ENCODE peak calls at places on chromosomes 4 and X, in six cellular contexts. One of them, this sample, is unnamed.

GRCh38 chr4:120557372-120557771 is 365.2 kb downstream of the PRDM5 start:
- DNase-seq in thoracic aorta: no peak
- DNase-seq in cardiac muscle cell: no peak
- DNase-seq in HepG2: no peak
- DNase-seq in endodermal cell: no peak
- DNase-seq in PC-3: no peak
- DNase-seq in this sample: no peak

GRCh38 chr4:37884855-37885487 is 5.9 kb upstream of the TBC1D1 start:
- DNase-seq in HepG2: no peak
- DNase-seq in endodermal cell: no peak
- DNase-seq in cardiac muscle cell: no peak
- DNase-seq in thoracic aorta: no peak
- DNase-seq in PC-3: no peak
- DNase-seq in this sample: no peak

GRCh38 chr4:67273676-67274075 is 271.6 kb downstream of the CENPC start:
- DNase-seq in thoracic aorta: no peak
- DNase-seq in cardiac muscle cell: no peak
- DNase-seq in PC-3: peak; percentile 55
- DNase-seq in endodermal cell: no peak
- DNase-seq in HepG2: peak; percentile 8
- DNase-seq in this sample: no peak

GRCh38 chr4:158020175-158020574 is 152.7 kb downstream of the GASK1B start:
- DNase-seq in cardiac muscle cell: peak; percentile 90
- DNase-seq in thoracic aorta: no peak
- DNase-seq in endodermal cell: no peak
- DNase-seq in PC-3: peak; percentile 75
- DNase-seq in HepG2: peak; percentile 92
- DNase-seq in this sample: peak; percentile 85

GRCh38 chrX:63058204-63058603 is 292.9 kb downstream of the SPIN4 start:
- DNase-seq in cardiac muscle cell: no peak
- DNase-seq in endodermal cell: no peak
- DNase-seq in HepG2: no peak
- DNase-seq in thoracic aorta: no peak
- DNase-seq in PC-3: no peak
- DNase-seq in this sample: no peak

GRCh38 chr4:102678107-102678506 is 82.7 kb downstream of the MANBA start:
- DNase-seq in endodermal cell: no peak
- DNase-seq in HepG2: no peak
- DNase-seq in PC-3: no peak
- DNase-seq in cardiac muscle cell: no peak
- DNase-seq in thoracic aorta: no peak
- DNase-seq in this sample: no peak

GRCh38 chr4:174324246-174324645 is 40.5 kb downstream of the CEP44 start:
- DNase-seq in thoracic aorta: no peak
- DNase-seq in endodermal cell: no peak
- DNase-seq in PC-3: no peak
- DNase-seq in HepG2: no peak
- DNase-seq in cardiac muscle cell: peak; percentile 19
- DNase-seq in this sample: no peak

GRCh38 chrX:55981603-55982002 is 250.6 kb upstream of the KLF8 start:
- DNase-seq in PC-3: no peak
- DNase-seq in endodermal cell: no peak
- DNase-seq in HepG2: no peak
- DNase-seq in cardiac muscle cell: no peak
- DNase-seq in thoracic aorta: no peak
- DNase-seq in this sample: no peak

GRCh38 chrX:4674028-4674782 is 960.8 kb upstream of the PRKX start:
- DNase-seq in HepG2: no peak
- DNase-seq in thoracic aorta: no peak
- DNase-seq in PC-3: peak; percentile 84
- DNase-seq in endodermal cell: no peak
- DNase-seq in cardiac muscle cell: no peak
- DNase-seq in this sample: no peak

GRCh38 chr4:15963568-15963967 is 593 bp upstream of the FGFBP2 start:
- DNase-seq in HepG2: no peak
- DNase-seq in PC-3: no peak
- DNase-seq in thoracic aorta: no peak
- DNase-seq in endodermal cell: no peak
- DNase-seq in cardiac muscle cell: no peak
- DNase-seq in this sample: no peak

GRCh38 chr4:85147481-85148076 is 181.1 kb upstream of the WDFY3 start:
- DNase-seq in thoracic aorta: peak; percentile 5
- DNase-seq in endodermal cell: peak; percentile 65
- DNase-seq in PC-3: peak; percentile 68
- DNase-seq in HepG2: peak; percentile 50
- DNase-seq in cardiac muscle cell: peak; percentile 83
- DNase-seq in this sample: peak; percentile 62

GRCh38 chrX:112808007-112808406 is 32.6 kb downstream of the AMOT start:
- DNase-seq in thoracic aorta: no peak
- DNase-seq in cardiac muscle cell: no peak
- DNase-seq in PC-3: no peak
- DNase-seq in endodermal cell: no peak
- DNase-seq in HepG2: no peak
- DNase-seq in this sample: no peak

GRCh38 chr4:112947616-112948015 is 101.8 kb upstream of the ANK2 start:
- DNase-seq in PC-3: no peak
- DNase-seq in HepG2: no peak
- DNase-seq in thoracic aorta: no peak
- DNase-seq in endodermal cell: no peak
- DNase-seq in cardiac muscle cell: no peak
- DNase-seq in this sample: no peak

GRCh38 chrX:1419545-1420355 is 27.8 kb upstream of the SLC25A6 start:
- DNase-seq in HepG2: no peak
- DNase-seq in endodermal cell: no peak
- DNase-seq in thoracic aorta: no peak
- DNase-seq in PC-3: no peak
- DNase-seq in cardiac muscle cell: no peak
- DNase-seq in this sample: no peak

GRCh38 chr4:87150498-87151261 is 69.7 kb downstream of the KLHL8 start:
- DNase-seq in endodermal cell: peak; percentile 79
- DNase-seq in cardiac muscle cell: peak; percentile 82
- DNase-seq in thoracic aorta: peak; percentile 10
- DNase-seq in HepG2: peak; percentile 70
- DNase-seq in PC-3: peak; percentile 88
- DNase-seq in this sample: peak; percentile 74

GRCh38 chr4:174314770-174315169 is 31.1 kb downstream of the CEP44 start:
- DNase-seq in HepG2: no peak
- DNase-seq in endodermal cell: peak; percentile 77
- DNase-seq in thoracic aorta: no peak
- DNase-seq in PC-3: peak; percentile 46
- DNase-seq in cardiac muscle cell: peak; percentile 46
- DNase-seq in this sample: peak; percentile 58

GRCh38 chrX:133985164-133986007 is at the start of gene GPC3:
- DNase-seq in HepG2: peak; percentile 73
- DNase-seq in PC-3: no peak
- DNase-seq in thoracic aorta: no peak
- DNase-seq in cardiac muscle cell: peak; percentile 65
- DNase-seq in endodermal cell: peak; percentile 90
- DNase-seq in this sample: peak; percentile 64

GRCh38 chr4:73883306-73883705 is 14.1 kb downstream of the CXCL1 start:
- DNase-seq in PC-3: peak; percentile 84
- DNase-seq in endodermal cell: no peak
- DNase-seq in HepG2: no peak
- DNase-seq in cardiac muscle cell: peak; percentile 62
- DNase-seq in thoracic aorta: no peak
- DNase-seq in this sample: peak; percentile 57

GRCh38 chr4:37483610-37484009 is 202.6 kb downstream of the RELL1 start:
- DNase-seq in thoracic aorta: no peak
- DNase-seq in PC-3: no peak
- DNase-seq in endodermal cell: no peak
- DNase-seq in HepG2: no peak
- DNase-seq in cardiac muscle cell: no peak
- DNase-seq in this sample: no peak

GRCh38 chr4:26484032-26484515 is 6.2 kb downstream of the CCKAR start:
- DNase-seq in HepG2: no peak
- DNase-seq in cardiac muscle cell: peak; percentile 30
- DNase-seq in endodermal cell: no peak
- DNase-seq in thoracic aorta: no peak
- DNase-seq in PC-3: no peak
- DNase-seq in this sample: no peak

GRCh38 chrX:149628280-149628679 is 3.3 kb downstream of the TMEM185A start:
- DNase-seq in HepG2: no peak
- DNase-seq in cardiac muscle cell: no peak
- DNase-seq in PC-3: peak; percentile 28
- DNase-seq in endodermal cell: no peak
- DNase-seq in thoracic aorta: no peak
- DNase-seq in this sample: no peak

GRCh38 chrX:149630681-149631292 is 805 bp downstream of the TMEM185A start:
- DNase-seq in cardiac muscle cell: peak; percentile 58
- DNase-seq in thoracic aorta: no peak
- DNase-seq in endodermal cell: no peak
- DNase-seq in HepG2: peak; percentile 18
- DNase-seq in PC-3: peak; percentile 42
- DNase-seq in this sample: peak; percentile 13

GRCh38 chrX:149628768-149629167 is 2.8 kb downstream of the TMEM185A start:
- DNase-seq in endodermal cell: no peak
- DNase-seq in cardiac muscle cell: no peak
- DNase-seq in HepG2: peak; percentile 55
- DNase-seq in PC-3: no peak
- DNase-seq in thoracic aorta: no peak
- DNase-seq in this sample: no peak

GRCh38 chrX:149631293-149632165 is at the start of gene TMEM185A:
- DNase-seq in HepG2: peak; percentile 30
- DNase-seq in cardiac muscle cell: peak; percentile 60
- DNase-seq in endodermal cell: peak; percentile 90
- DNase-seq in PC-3: peak; percentile 65
- DNase-seq in thoracic aorta: no peak
- DNase-seq in this sample: peak; percentile 76

DNA sequence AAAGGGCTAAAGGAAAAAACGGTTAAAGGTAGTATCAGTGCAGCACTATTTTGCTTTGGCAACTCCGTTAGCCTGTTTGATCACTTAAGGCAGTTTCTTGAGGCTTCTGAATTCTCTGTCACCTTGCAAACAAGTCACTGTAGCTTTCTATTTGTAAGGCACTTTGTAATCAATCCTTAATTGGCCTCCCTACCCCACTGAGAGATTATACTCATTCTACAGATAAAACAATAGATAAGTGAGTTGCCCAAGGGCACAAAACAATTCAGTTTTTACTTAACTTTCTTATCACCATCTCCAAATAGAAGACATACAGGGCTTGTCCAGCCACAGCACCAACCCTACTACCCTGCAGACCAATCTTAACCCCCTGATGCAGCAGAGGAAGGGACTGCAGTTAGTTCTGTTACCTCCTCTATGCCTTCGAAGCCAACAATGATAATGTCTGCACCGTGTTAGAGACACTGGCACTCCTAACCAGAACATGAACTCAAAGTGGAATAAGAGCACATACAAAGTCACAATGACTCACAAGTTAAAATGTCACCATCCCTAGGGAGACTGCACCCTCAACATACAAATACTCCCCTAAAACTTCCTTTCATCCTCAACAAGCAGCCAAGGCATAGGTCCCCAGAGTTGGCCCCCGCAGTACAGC is 1.7 kb downstream of the TMEM185A start:
- DNase-seq in endodermal cell: no peak
- DNase-seq in PC-3: no peak
- DNase-seq in HepG2: no peak
- DNase-seq in cardiac muscle cell: no peak
- DNase-seq in thoracic aorta: no peak
- DNase-seq in this sample: no peak
- H3K4me3 ChIP-seq in endodermal cell: peak overlapping the region; percentile 96
- H3K4me3 ChIP-seq in PC-3: peak overlapping the region; percentile 95
- H3K4me3 ChIP-seq in HepG2: no peak overlapping the region
- H3K4me3 ChIP-seq in cardiac muscle cell: peak overlapping the region; percentile 66
- H3K4me3 ChIP-seq in thoracic aorta: no peak overlapping the region
- H3K4me3 ChIP-seq in this sample: peak overlapping the region; percentile 66

GRCh38 chr4:6742989-6743388 is 27.0 kb downstream of the BLOC1S4 start:
- DNase-seq in cardiac muscle cell: no peak
- DNase-seq in PC-3: no peak
- DNase-seq in HepG2: no peak
- DNase-seq in endodermal cell: no peak
- DNase-seq in thoracic aorta: no peak
- DNase-seq in this sample: no peak
- TF ChIP-seq CTCF in cardiac muscle cell: no peak
- TF ChIP-seq CTCF in PC-3: no peak
- TF ChIP-seq CTCF in HepG2: peak; percentile 24
- TF ChIP-seq CTCF in endodermal cell: no peak
- TF ChIP-seq CTCF in thoracic aorta: no peak
- TF ChIP-seq CTCF in this sample: no peak

GRCh38 chr4:78753091-78753490 is 23.1 kb upstream of the BMP2K start:
- DNase-seq in cardiac muscle cell: no peak
- DNase-seq in endodermal cell: no peak
- DNase-seq in thoracic aorta: no peak
- DNase-seq in HepG2: no peak
- DNase-seq in PC-3: no peak
- DNase-seq in this sample: no peak

GRCh38 chr4:78757574-78757973 is 18.6 kb upstream of the BMP2K start:
- DNase-seq in HepG2: no peak
- DNase-seq in thoracic aorta: no peak
- DNase-seq in cardiac muscle cell: no peak
- DNase-seq in PC-3: no peak
- DNase-seq in endodermal cell: no peak
- DNase-seq in this sample: no peak

GRCh38 chr4:78758105-78758504 is 18.0 kb upstream of the BMP2K start:
- DNase-seq in thoracic aorta: no peak
- DNase-seq in HepG2: no peak
- DNase-seq in PC-3: no peak
- DNase-seq in endodermal cell: no peak
- DNase-seq in cardiac muscle cell: no peak
- DNase-seq in this sample: no peak

GRCh38 chr4:78754872-78755271 is 21.3 kb upstream of the BMP2K start:
- DNase-seq in thoracic aorta: no peak
- DNase-seq in endodermal cell: no peak
- DNase-seq in HepG2: no peak
- DNase-seq in cardiac muscle cell: no peak
- DNase-seq in PC-3: no peak
- DNase-seq in this sample: no peak

DNA sequence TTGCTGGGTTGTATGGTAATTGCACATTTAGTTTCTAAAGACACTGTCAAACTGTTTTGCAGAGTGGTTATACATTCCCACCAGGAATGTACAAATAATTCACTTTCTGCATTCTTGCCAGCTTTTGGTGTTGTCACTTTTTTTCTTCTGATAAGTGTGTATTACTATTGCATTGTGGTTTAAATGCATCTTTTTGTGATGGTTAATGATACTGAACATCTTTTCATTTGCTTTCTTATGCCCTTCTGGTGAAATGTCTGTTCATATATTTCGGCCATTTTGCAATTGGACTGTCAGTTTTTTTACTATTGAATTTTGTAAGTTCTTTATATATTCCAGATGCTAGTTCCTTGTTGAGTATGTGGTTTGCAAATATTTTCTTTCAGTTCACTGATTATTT is 19.4 kb upstream of the BMP2K start:
- DNase-seq in HepG2: no peak
- DNase-seq in thoracic aorta: no peak
- DNase-seq in cardiac muscle cell: peak; percentile 54
- DNase-seq in PC-3: no peak
- DNase-seq in endodermal cell: no peak
- DNase-seq in this sample: no peak
- H3K4me1 ChIP-seq in HepG2: peaks cover 7% of the 10 kb centered on the region
- H3K4me1 ChIP-seq in thoracic aorta: no peaks in the 10 kb centered on the region
- H3K4me1 ChIP-seq in cardiac muscle cell: no peaks in the 10 kb centered on the region
- H3K4me1 ChIP-seq in PC-3: peaks cover 4% of the 10 kb centered on the region
- H3K4me1 ChIP-seq in endodermal cell: peaks cover 3% of the 10 kb centered on the region
- H3K4me1 ChIP-seq in this sample: no peaks in the 10 kb centered on the region

DNA sequence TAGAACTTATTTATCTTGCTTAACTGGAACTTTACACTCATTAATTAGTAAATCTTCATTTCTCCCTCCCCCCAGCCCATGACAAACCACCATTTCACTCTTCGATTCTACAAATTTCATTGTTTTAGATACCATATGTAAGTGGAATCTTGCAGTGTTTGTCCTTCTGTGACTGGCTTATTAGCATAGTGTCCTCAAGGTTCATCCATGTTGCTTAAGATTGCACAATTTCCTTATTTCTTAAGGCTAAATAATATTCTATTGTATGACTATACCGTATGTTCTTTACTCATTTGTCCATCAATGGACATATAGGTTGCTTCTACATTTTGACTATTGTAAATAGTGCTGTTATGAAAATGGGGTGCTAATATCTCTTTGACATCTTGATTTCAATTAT is 24.5 kb upstream of the RNF212 start:
- DNase-seq in thoracic aorta: no peak
- DNase-seq in HepG2: no peak
- DNase-seq in cardiac muscle cell: peak; percentile 8
- DNase-seq in PC-3: no peak
- DNase-seq in endodermal cell: no peak
- DNase-seq in this sample: no peak
- H3K4me3 ChIP-seq in thoracic aorta: peak overlapping the region; percentile 52
- H3K4me3 ChIP-seq in HepG2: no peak overlapping the region
- H3K4me3 ChIP-seq in cardiac muscle cell: no peak overlapping the region
- H3K4me3 ChIP-seq in PC-3: no peak overlapping the region
- H3K4me3 ChIP-seq in endodermal cell: no peak overlapping the region
- H3K4me3 ChIP-seq in this sample: no peak overlapping the region

This sample was measured in A673.